ENCODE peak calls at places on chromosomes 2 and 18, in five cellular contexts. S is A549, C is stomach, L is heart left ventricle, F is spleen. K is an unnamed sample.

GRCh38 chr2:207558106-207558505 is 28.3 kb downstream of the CREB1 start:
- DNase-seq in S (no peak), C (no peak), L (no peak), F (no peak), K (no peak)

GRCh38 chr18:35153609-35154273 is 87.1 kb upstream of the ZNF397 start:
- DNase-seq in S (no peak), C (no peak), L (no peak), F (no peak), K (no peak)

GRCh38 chr2:158024288-158024898 is 77.3 kb upstream of the UPP2 start:
- DNase-seq in S (peak; percentile 18), C (peak; percentile 54), L (peak; percentile 39), F (no peak), K (peak; percentile 68)

GRCh38 chr2:139165599-139165998 is 385.4 kb upstream of the NXPH2 start:
- DNase-seq in S (no peak), C (no peak), L (no peak), F (no peak), K (no peak)

GRCh38 chr2:240985881-240986786 is 12.3 kb upstream of the SNED1 start:
- DNase-seq in S (no peak), C (no peak), L (peak; percentile 23), F (peak; percentile 70), K (no peak)

GRCh38 chr2:172313715-172314341 is 113.6 kb upstream of the ITGA6 start:
- DNase-seq in S (no peak), C (no peak), L (no peak), F (no peak), K (no peak)

GRCh38 chr2:227248876-227249275 is 76.2 kb upstream of the MFF start:
- DNase-seq in S (no peak), C (no peak), L (no peak), F (no peak), K (no peak)

GRCh38 chr2:174335605-174336402 is 1.1 kb downstream of the SP9 start:
- DNase-seq in S (no peak), C (no peak), L (no peak), F (no peak), K (no peak)

GRCh38 chr2:122749347-122749850 is 993.9 kb downstream of the TSN start:
- DNase-seq in S (no peak), C (no peak), L (no peak), F (no peak), K (no peak)

GRCh38 chr18:62614499-62614898 is 91.7 kb downstream of the ZCCHC2 start:
- DNase-seq in S (no peak), C (no peak), L (no peak), F (no peak), K (no peak)

GRCh38 chr2:176121377-176122111 is 975 bp upstream of the HOXD9 start:
- DNase-seq in S (no peak), C (no peak), L (no peak), F (no peak), K (no peak)

GRCh38 chr18:34595673-34596072 is 114.4 kb upstream of the DTNA start:
- DNase-seq in S (no peak), C (no peak), L (no peak), F (no peak), K (no peak)

GRCh38 chr2:6434396-6434795 is 431.3 kb downstream of the CMPK2 start:
- DNase-seq in S (no peak), C (no peak), L (no peak), F (no peak), K (no peak)

GRCh38 chr18:77002496-77002895 is 130.1 kb downstream of the MBP start:
- DNase-seq in S (no peak), C (no peak), L (no peak), F (no peak), K (no peak)

GRCh38 chr2:236216711-236217110 is 47.5 kb downstream of the ASB18 start:
- DNase-seq in S (no peak), C (no peak), L (no peak), F (no peak), K (no peak)

GRCh38 chr2:122136071-122136470 is 380.6 kb downstream of the TSN start:
- DNase-seq in S (peak; percentile 27), C (no peak), L (no peak), F (no peak), K (no peak)

GRCh38 chr2:236679906-236680305 is 110.3 kb downstream of the ACKR3 start:
- DNase-seq in S (no peak), C (no peak), L (no peak), F (no peak), K (no peak)

GRCh38 chr18:21571763-21572162 is 28.7 kb downstream of the ESCO1 start:
- DNase-seq in S (no peak), C (no peak), L (no peak), F (no peak), K (no peak)

GRCh38 chr2:69915050-69915945 is at the start of gene MXD1:
- DNase-seq in S (no peak), C (peak; percentile 38), L (peak; percentile 34), F (peak; percentile 91), K (peak; percentile 45)

DNA sequence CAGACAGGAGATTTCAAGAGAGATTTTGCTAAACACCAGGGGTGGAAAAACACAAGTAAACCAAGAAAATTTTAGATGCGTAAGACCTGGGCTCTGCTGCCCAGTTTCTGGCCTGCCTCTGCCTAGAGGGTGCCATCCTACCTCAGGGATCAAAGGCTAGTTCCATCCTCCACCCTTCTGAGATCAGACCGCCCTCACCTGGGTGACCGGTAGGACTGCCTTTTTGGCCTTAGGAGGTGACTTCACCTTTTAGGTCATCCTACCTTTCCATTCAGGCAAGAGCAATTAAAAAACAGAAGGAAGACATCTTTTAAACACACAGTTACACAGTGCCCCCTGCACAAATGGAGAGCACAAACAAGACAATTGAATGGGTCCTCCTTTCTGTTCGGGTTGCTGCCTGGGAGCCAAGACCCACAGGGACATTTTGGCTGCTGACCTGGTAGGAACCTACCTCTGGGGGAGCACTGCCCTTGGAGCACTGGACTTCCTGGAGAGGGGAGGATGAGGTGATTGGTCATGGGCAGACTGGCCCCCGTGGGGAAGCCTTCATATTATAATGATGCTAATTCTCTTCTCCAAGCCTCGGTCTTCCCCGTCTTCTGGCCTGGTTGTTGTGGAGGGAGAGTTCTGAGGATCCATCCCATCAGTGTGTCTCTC is 3.1 kb downstream of the PSD4 start:
- DNase-seq in S (no peak), C (no peak), L (no peak), F (peak; percentile 61), K (no peak)
- TF ChIP-seq POLR2A in S (no peak), C (no peak), L (no peak), F (no peak), K (no peak)

DNA sequence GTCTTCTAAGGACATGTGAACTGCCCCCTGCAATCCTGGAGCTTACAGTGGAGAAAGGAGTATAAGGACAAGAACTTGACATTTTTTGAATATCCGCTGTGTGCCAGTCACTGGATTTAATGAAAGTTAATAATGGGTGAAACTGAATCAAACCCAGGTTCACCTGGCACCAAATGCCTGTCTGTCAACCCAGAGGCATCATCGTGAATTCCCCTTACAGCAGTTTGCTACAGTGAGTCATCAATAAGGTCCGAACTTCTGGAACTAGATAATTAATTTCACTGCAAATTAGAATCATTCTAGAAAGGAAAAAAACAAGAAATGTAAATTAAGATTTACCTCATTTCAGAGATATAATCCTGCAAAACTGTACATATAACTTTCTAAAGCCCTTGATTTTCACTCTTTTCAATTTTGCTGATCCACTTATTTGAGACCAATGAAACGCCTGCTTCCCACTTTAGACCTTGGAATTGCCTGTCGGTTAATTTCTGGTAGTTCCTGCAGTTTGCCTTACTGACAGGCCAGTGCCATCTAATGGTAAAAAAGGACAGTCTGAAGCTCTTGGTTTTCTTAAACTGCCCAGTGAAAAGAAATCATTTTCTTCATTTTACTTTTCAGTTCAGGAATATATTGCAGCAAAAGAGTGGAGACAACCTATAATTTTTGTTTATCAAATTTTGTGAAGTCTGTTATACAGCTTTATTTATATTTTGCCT is 8.2 kb downstream of the DSG2 start:
- DNase-seq in S (peak; percentile 21), C (no peak), L (no peak), F (no peak), K (no peak)
- H3K27ac ChIP-seq in S (no peak overlapping the region), C (no peak overlapping the region), L (no peak overlapping the region), F (no peak overlapping the region), K (no peak overlapping the region)

DNA sequence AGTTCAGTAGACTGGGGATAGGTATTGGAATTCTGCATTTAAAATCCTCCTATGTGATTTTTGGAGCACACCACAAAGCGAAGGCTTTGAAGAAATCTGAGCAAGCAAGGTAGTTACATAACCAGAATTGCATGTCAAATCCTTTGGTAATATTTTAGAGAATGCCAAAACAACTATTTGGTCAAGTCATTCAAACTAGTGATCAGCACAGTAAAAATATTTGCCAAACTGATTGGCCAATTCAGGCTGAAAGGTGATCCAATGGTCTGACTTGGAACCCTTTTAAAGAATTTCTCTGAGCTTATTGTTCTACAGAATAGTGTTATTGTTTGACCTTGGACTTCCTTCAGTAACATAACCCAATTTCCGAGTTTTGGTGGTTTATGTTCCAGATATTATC is 214.2 kb upstream of the ETAA1 start:
- DNase-seq in S (no peak), C (no peak), L (no peak), F (no peak), K (no peak)
- H3K4me3 ChIP-seq in S (no peak overlapping the region), C (no peak overlapping the region), L (no peak overlapping the region), F (no peak overlapping the region), K (no peak overlapping the region)

GRCh38 chr2:65344182-65344581 is 88.2 kb downstream of the SPRED2 start:
- DNase-seq in S (no peak), C (no peak), L (no peak), F (no peak), K (no peak)

GRCh38 chr2:65343381-65343780 is 89.0 kb downstream of the SPRED2 start:
- DNase-seq in S (no peak), C (no peak), L (no peak), F (no peak), K (no peak)

GRCh38 chr2:65339648-65340047 is 92.8 kb downstream of the SPRED2 start:
- DNase-seq in S (no peak), C (no peak), L (no peak), F (no peak), K (no peak)

GRCh38 chr2:65344689-65345088 is 87.7 kb downstream of the SPRED2 start:
- DNase-seq in S (no peak), C (no peak), L (no peak), F (no peak), K (no peak)

DNA sequence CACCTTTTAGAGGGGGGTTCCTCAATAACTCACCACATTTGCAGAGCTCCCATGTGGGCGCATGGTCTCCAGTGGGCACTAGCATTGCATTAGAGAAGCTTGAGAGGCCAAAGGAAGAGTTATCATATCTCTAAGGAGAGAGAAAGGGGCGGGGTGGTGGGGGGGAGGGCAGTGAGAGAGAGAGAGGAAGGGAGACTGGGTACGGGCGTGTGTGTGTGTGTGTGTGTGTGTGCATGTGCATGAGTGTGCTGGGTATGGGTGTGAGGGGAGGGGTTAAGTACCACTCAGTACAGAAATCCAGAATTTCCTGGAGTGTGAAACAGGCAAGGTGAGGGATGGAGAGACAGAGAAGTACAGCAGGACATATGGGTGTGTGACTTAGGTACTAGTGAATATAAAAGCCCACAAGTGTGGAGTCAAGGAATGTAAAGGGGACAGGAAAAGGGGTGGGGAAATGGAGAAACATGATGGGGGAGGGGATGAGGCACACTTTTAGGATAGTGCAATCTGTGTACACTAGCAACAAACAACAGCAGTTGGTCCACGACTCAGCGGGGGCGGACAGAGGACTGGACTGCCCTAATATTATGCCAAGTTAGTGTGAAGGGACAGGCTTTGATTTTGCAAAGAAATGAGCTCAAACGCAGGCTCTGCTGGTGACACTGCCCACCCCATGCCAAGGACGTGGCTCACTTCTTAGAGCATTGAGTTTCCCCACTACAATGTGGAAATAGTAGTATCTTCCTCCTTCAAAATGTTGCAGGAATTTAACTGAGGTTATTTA is 91.3 kb downstream of the SPRED2 start:
- DNase-seq in S (no peak), C (no peak), L (no peak), F (no peak), K (no peak)
- TF ChIP-seq POLR2A in S (no peak), C (no peak), L (no peak), F (no peak), K (no peak)

GRCh38 chr2:38744399-38744780 is 6.8 kb downstream of the SRSF7 start:
- DNase-seq in S (no peak), C (no peak), L (no peak), F (no peak), K (no peak)
- H3K27ac ChIP-seq in S (no peak overlapping the region), C (no peak overlapping the region), L (no peak overlapping the region), F (no peak overlapping the region), K (no peak overlapping the region)